ENCODE peak calls at places on chromosomes 11 and 22, in nine cellular contexts. H is endothelial cell; Z is activated naive CD8-positive, alpha-beta T cell treated with anti-CD3 and anti-CD28 coated beads, Interleukin-2, amount 50 U/mL, for 24 hours; P is A549; J is H54; U is heart right ventricle; S is C1 segment of cervical spinal cord; T is naive thymus-derived CD8-positive, alpha-beta T cell; I is AG04450. D is an unnamed sample.

GRCh38 chr11:70029115-70029830 is 48.8 kb upstream of the ANO1 start:
- DNase-seq in Z (no peak), S (no peak), H (no peak), P (no peak), U (no peak), J (no peak), T (no peak), I (no peak), D (no peak)

GRCh38 chr11:59273008-59273841 is 60.5 kb upstream of the MPEG1 start:
- DNase-seq in Z (no peak), T (no peak), I (no peak), U (no peak), S (no peak), H (no peak), P (no peak), J (no peak), D (no peak)

GRCh38 chr22:19168088-19168890 is 10.2 kb downstream of the SLC25A1 start:
- DNase-seq in J (no peak), P (no peak), S (no peak), H (no peak), T (no peak), Z (no peak), I (no peak), U (no peak), D (no peak)

GRCh38 chr22:22375586-22376351 is 131.2 kb downstream of the VPREB1 start:
- DNase-seq in P (no peak), T (no peak), S (no peak), Z (no peak), J (no peak), U (no peak), I (no peak), H (no peak), D (no peak)

GRCh38 chr22:38843201-38843715 is 570 bp downstream of the NPTXR start:
- DNase-seq in J (peak; percentile 80), Z (peak; percentile 52), H (peak; percentile 61), U (no peak), S (no peak), T (peak; percentile 65), I (peak; percentile 52), P (peak; percentile 68), D (peak; percentile 46)

GRCh38 chr22:19713228-19713627 is 1.1 kb upstream of the SEPTIN5 start:
- DNase-seq in U (no peak), S (no peak), I (no peak), P (no peak), Z (no peak), H (no peak), J (no peak), T (no peak), D (peak; percentile 44)

GRCh38 chr11:64865286-64866172 is 12.9 kb downstream of the EHD1 start:
- DNase-seq in S (no peak), Z (peak; percentile 48), U (no peak), H (no peak), T (no peak), J (no peak), I (no peak), P (no peak), D (no peak)

GRCh38 chr22:39535302-39535805 is 2.8 kb upstream of the RPS19BP1 start:
- DNase-seq in T (no peak), J (no peak), H (no peak), U (no peak), P (no peak), S (no peak), I (no peak), Z (no peak), D (peak; percentile 54)

GRCh38 chr11:72703281-72704008 is 29.2 kb upstream of the PDE2A start:
- DNase-seq in T (no peak), P (no peak), Z (no peak), S (peak; percentile 9), U (peak; percentile 71), H (no peak), J (peak; percentile 53), I (no peak), D (peak; percentile 81)

GRCh38 chr22:29480512-29481264 is 670 bp downstream of the NEFH start:
- DNase-seq in T (no peak), H (peak; percentile 72), J (no peak), S (no peak), Z (peak; percentile 47), U (no peak), I (no peak), P (no peak), D (peak; percentile 34)

GRCh38 chr11:62125881-62126280 is 2.1 kb downstream of the INCENP start:
- DNase-seq in I (no peak), U (no peak), T (no peak), S (no peak), P (no peak), Z (no peak), H (no peak), J (no peak), D (no peak)

GRCh38 chr11:70476669-70477068 is 78.3 kb downstream of the CTTN start:
- DNase-seq in U (no peak), S (no peak), Z (no peak), J (no peak), I (no peak), T (no peak), P (no peak), H (no peak), D (no peak)

GRCh38 chr22:39292002-39292401 is 27.4 kb downstream of the RPL3 start:
- DNase-seq in I (no peak), U (no peak), S (no peak), H (no peak), P (peak; percentile 48), T (no peak), Z (no peak), J (no peak), D (no peak)

D was measured in psoas muscle.